ENCODE peak calls at places on chromosomes 5 and 9, in seven cellular contexts. U, A, F, Y, V, Q and N are unnamed samples.

GRCh38 chr9:127862075-127863011 is 7.9 kb upstream of the ENG start:
- DNase-seq in U (no peak), A (peak), F (peak), Y (peak), V (peak), Q (no peak), N (no peak)

GRCh38 chr5:68272289-68272688 is 56.7 kb downstream of the PIK3R1 start:
- DNase-seq in U (no peak), A (peak), F (no peak), Y (no peak), V (no peak), Q (peak), N (no peak)

GRCh38 chr5:28328691-28329090 is 1290.3 kb upstream of the CDH9 start:
- DNase-seq in U (peak), A (peak), F (no peak), Y (no peak), V (no peak), Q (no peak), N (no peak)

GRCh38 chr9:113931140-113931539 is 55.0 kb downstream of the ZNF618 start:
- DNase-seq in U (no peak), A (no peak), F (no peak), Y (no peak), V (no peak), Q (no peak), N (no peak)

GRCh38 chr9:76987594-76988200 is 31.8 kb upstream of the FOXB2 start:
- DNase-seq in U (peak), A (peak), F (no peak), Y (no peak), V (no peak), Q (peak), N (no peak)

GRCh38 chr5:154755361-154756202 is at the start of gene LARP1:
- DNase-seq in U (no peak), A (peak), F (no peak), Y (peak), V (no peak), Q (peak), N (no peak)

GRCh38 chr5:36521838-36522745 is 84.3 kb upstream of the SLC1A3 start:
- DNase-seq in U (peak), A (peak), F (no peak), Y (no peak), V (peak), Q (no peak), N (no peak)

GRCh38 chr9:99868845-99869244 is 37.6 kb upstream of the STX17 start:
- DNase-seq in U (no peak), A (no peak), F (no peak), Y (no peak), V (no peak), Q (peak), N (peak)

GRCh38 chr9:12774861-12775367 is at the start of gene LURAP1L:
- DNase-seq in U (peak), A (peak), F (no peak), Y (peak), V (peak), Q (peak), N (no peak)

GRCh38 chr5:122150128-122150685 is 20.9 kb downstream of the ZNF474 start:
- DNase-seq in U (peak), A (no peak), F (no peak), Y (no peak), V (no peak), Q (peak), N (no peak)

GRCh38 chr5:65734921-65735320 is 12.9 kb downstream of the NLN start:
- DNase-seq in U (no peak), A (no peak), F (no peak), Y (no peak), V (no peak), Q (no peak), N (no peak)

GRCh38 chr9:23123048-23123632 is 676.5 kb downstream of the DMRTA1 start:
- DNase-seq in U (peak), A (peak), F (no peak), Y (no peak), V (no peak), Q (peak), N (no peak)

GRCh38 chr5:93249651-93250289 is 331.2 kb downstream of the NR2F1-AS1 start:
- DNase-seq in U (peak), A (peak), F (no peak), Y (no peak), V (no peak), Q (peak), N (no peak)

GRCh38 chr9:81389569-81389993 is 299.8 kb downstream of the TLE1 start:
- DNase-seq in U (peak), A (peak), F (no peak), Y (peak), V (peak), Q (peak), N (no peak)

GRCh38 chr5:1946776-1947175 is 64.1 kb upstream of the IRX4 start:
- DNase-seq in U (no peak), A (no peak), F (no peak), Y (no peak), V (no peak), Q (no peak), N (no peak)

GRCh38 chr5:178187014-178187413 is at the start of gene GMCL2:
- DNase-seq in U (no peak), A (no peak), F (no peak), Y (no peak), V (no peak), Q (no peak), N (no peak)

GRCh38 chr9:77589046-77589795 is 58.9 kb downstream of the GNA14 start:
- DNase-seq in U (no peak), A (no peak), F (no peak), Y (no peak), V (no peak), Q (no peak), N (no peak)

GRCh38 chr5:122170630-122171029 is 41.3 kb downstream of the ZNF474 start:
- DNase-seq in U (peak), A (peak), F (no peak), Y (no peak), V (no peak), Q (peak), N (no peak)

GRCh38 chr5:10762178-10762775 is 1.2 kb upstream of the DAP start:
- DNase-seq in U (no peak), A (peak), F (no peak), Y (peak), V (peak), Q (no peak), N (no peak)

GRCh38 chr9:281753-282645 is 67.3 kb downstream of the DOCK8 start:
- DNase-seq in U (no peak), A (no peak), F (no peak), Y (no peak), V (no peak), Q (no peak), N (no peak)

GRCh38 chr9:137705906-137706305 is 87.1 kb downstream of the EHMT1 start:
- DNase-seq in U (no peak), A (no peak), F (no peak), Y (no peak), V (no peak), Q (no peak), N (no peak)

DNA sequence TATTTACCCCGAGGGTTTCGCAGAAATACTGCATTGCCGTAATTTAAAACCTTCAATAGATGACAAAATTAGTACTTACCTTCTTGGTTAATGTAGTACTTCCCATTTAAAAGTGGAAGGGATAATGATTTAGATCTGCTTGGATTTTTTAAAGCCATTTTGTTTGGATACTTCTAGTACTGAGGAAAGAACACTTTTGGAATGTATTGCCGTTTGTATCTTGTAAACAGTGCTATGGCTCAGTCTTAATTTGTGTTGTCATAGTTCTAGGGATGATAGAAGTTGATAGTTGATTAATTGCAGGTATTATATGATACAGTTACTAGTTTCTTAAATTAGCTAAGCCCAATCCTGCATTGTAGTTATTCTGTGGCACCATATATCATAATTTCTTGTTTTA is 33.1 kb downstream of the TNPO1 start:
- DNase-seq in U (no peak), A (no peak), F (no peak), Y (no peak), V (no peak), Q (no peak), N (no peak)
- H3K4me3 ChIP-seq in U (peak), A (peak), F (peak), Y (peak), V (peak), Q (peak), N (peak)

GRCh38 chr5:135122797-135123196 is 88.8 kb upstream of the PITX1 start:
- DNase-seq in U (no peak), A (no peak), F (no peak), Y (no peak), V (no peak), Q (no peak), N (no peak)

GRCh38 chr5:135119497-135119896 is 85.5 kb upstream of the PITX1 start:
- DNase-seq in U (no peak), A (no peak), F (peak), Y (no peak), V (no peak), Q (no peak), N (no peak)

GRCh38 chr5:135124128-135124527 is 90.1 kb upstream of the PITX1 start:
- DNase-seq in U (no peak), A (no peak), F (no peak), Y (no peak), V (no peak), Q (no peak), N (no peak)

GRCh38 chr5:135116146-135116545 is 82.1 kb upstream of the PITX1 start:
- DNase-seq in U (no peak), A (no peak), F (peak), Y (no peak), V (peak), Q (no peak), N (no peak)

DNA sequence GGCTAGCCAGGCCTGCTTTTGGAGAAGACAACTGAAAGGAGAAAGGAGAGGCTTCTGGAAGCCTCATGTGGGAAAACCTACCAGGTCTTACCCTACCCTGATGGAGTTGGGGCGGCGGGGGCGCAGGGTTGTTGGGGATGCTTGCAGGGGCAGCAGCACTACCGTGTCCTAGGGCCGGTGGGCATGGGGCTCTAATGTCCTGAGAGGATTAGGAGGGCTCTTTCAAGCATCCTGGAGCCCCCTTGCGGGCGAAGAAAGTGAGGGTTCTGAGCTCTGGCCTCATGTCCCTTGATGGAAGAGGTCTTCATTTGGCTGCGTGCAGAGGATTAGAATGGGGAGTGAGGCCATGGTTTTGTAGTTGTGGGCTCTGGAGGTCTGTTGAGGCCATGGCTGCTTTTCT is 86.9 kb upstream of the PITX1 start:
- DNase-seq in U (no peak), A (no peak), F (peak), Y (no peak), V (no peak), Q (no peak), N (no peak)
- TF ChIP-seq CTCF in U (no peak), A (no peak), F (no peak), Y (no peak), V (no peak), Q (no peak), N (no peak)

DNA sequence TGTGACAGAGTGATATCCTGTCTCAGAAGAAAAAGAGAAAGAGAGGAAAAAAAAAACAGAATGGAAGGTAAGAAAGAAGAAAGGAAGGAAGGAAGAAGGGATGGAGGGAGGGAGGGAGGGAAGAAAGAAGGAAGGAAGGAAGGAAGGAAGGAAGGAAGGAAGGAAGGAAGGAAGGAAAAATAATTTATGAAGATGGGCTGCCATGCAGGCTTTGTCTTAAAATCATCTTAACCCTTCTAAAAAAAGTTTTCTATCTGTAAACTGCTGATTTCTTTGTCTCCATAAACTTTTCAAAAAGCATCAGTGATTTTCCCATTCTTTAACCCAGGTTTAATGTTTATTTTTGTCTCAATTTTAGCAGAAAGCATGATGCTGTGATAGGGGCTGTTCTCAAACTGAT is 1154.1 kb upstream of the CDH6 start:
- DNase-seq in U (no peak), A (no peak), F (no peak), Y (no peak), V (no peak), Q (no peak), N (no peak)
- H3K4me3 ChIP-seq in U (no peak), A (no peak), F (no peak), Y (no peak), V (no peak), Q (no peak), N (no peak)

DNA sequence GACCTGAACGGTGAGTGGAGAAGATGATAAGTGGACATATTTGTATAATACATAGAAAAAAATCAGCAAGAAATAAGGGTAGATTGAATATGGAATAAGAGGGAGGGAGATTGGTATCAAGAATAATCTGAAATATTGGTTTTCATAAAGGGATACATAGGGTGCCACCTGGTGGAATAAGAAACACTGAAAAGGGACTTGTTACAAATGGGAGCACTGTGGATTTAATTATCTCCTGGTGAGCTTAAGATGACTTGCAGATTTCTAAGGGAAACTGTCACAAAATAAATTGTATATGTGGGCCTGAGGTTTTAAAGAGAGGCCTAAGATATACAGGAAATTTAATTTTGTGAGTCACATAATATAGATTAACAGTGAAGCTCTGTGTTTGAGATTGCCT is 1403.5 kb upstream of the CDH18 start:
- DNase-seq in U (no peak), A (no peak), F (no peak), Y (no peak), V (no peak), Q (peak), N (no peak)
- TF ChIP-seq CTCF in U (no peak), A (no peak), F (no peak), Y (no peak), V (peak), Q (no peak), N (no peak)